ENCODE peak calls at places on chromosomes 11 and 22, in six cellular contexts. H is HCT116, M is A549, U is sigmoid colon, I is spleen, J is transverse colon. N is an unnamed sample.
A peak's percentile ranks its signal among the peaks of the same experiment; 100 is the strongest.

GRCh38 chr22:20582171-20582511 is 74.7 kb downstream of the MED15 start:
- DNase-seq in H (no peak), M (no peak), U (no peak), I (peak; percentile 60), J (no peak), N (no peak)

GRCh38 chr11:78399136-78399535 is 18.5 kb downstream of the GAB2 start:
- DNase-seq in H (no peak), M (no peak), U (no peak), I (no peak), J (no peak), N (no peak)

GRCh38 chr11:43575931-43576833 is 104.4 kb upstream of the HSD17B12 start:
- DNase-seq in H (no peak), M (no peak), U (no peak), I (no peak), J (no peak), N (no peak)

GRCh38 chr11:55673860-55674259 is 11.9 kb downstream of the OR4C6 start:
- DNase-seq in H (no peak), M (no peak), U (no peak), I (no peak), J (no peak), N (no peak)

GRCh38 chr11:2715716-2716350 is 16.0 kb upstream of the KCNQ1OT1 start:
- DNase-seq in H (no peak), M (no peak), U (no peak), I (no peak), J (no peak), N (no peak)

GRCh38 chr11:57100638-57101312 is 81.0 kb upstream of the LRRC55 start:
- DNase-seq in H (no peak), M (no peak), U (no peak), I (no peak), J (no peak), N (no peak)

GRCh38 chr22:39498368-39498767 is 3.7 kb upstream of the MIEF1 start:
- DNase-seq in H (no peak), M (no peak), U (no peak), I (no peak), J (no peak), N (no peak)

GRCh38 chr22:23404689-23405365 is 175.3 kb downstream of the IGLL1 start:
- DNase-seq in H (no peak), M (no peak), U (peak; percentile 58), I (peak; percentile 60), J (no peak), N (peak; percentile 10)

GRCh38 chr11:115613986-115614625 is 109.9 kb upstream of the CADM1 start:
- DNase-seq in H (no peak), M (peak; percentile 30), U (no peak), I (no peak), J (no peak), N (no peak)

GRCh38 chr11:28447226-28447625 is 339.0 kb downstream of the METTL15 start:
- DNase-seq in H (no peak), M (no peak), U (no peak), I (no peak), J (no peak), N (no peak)

GRCh38 chr11:103043826-103044688 is 47.9 kb downstream of the DCUN1D5 start:
- DNase-seq in H (no peak), M (no peak), U (no peak), I (no peak), J (no peak), N (no peak)

GRCh38 chr11:20000393-20001134 is 159.7 kb downstream of the DBX1 start:
- DNase-seq in H (no peak), M (no peak), U (no peak), I (no peak), J (no peak), N (no peak)

GRCh38 chr22:39592104-39593060 is 21.8 kb downstream of the CACNA1I start:
- DNase-seq in H (peak; percentile 58), M (peak; percentile 48), U (peak; percentile 75), I (no peak), J (no peak), N (no peak)

GRCh38 chr11:35009191-35009940 is 92.9 kb downstream of the PDHX start:
- DNase-seq in H (peak; percentile 96), M (peak; percentile 78), U (no peak), I (no peak), J (peak; percentile 42), N (no peak)

GRCh38 chr22:48239461-48240164 is 1477.2 kb downstream of the TBC1D22A start:
- DNase-seq in H (no peak), M (no peak), U (no peak), I (peak; percentile 44), J (no peak), N (no peak)

GRCh38 chr11:1283091-1283511 is 26.3 kb downstream of the TOLLIP start:
- DNase-seq in H (no peak), M (no peak), U (no peak), I (peak; percentile 57), J (no peak), N (no peak)

GRCh38 chr11:102306048-102306575 is 11.2 kb upstream of the BIRC3 start:
- DNase-seq in H (no peak), M (peak; percentile 51), U (no peak), I (no peak), J (peak; percentile 83), N (no peak)

GRCh38 chr22:43152355-43153071 is 1.2 kb downstream of the TSPO start:
- DNase-seq in H (no peak), M (no peak), U (peak; percentile 88), I (peak; percentile 96), J (peak; percentile 88), N (no peak)

GRCh38 chr22:44587004-44587793 is 89.2 kb upstream of the RTL6 start:
- DNase-seq in H (no peak), M (no peak), U (peak; percentile 56), I (peak; percentile 51), J (no peak), N (no peak)

DNA sequence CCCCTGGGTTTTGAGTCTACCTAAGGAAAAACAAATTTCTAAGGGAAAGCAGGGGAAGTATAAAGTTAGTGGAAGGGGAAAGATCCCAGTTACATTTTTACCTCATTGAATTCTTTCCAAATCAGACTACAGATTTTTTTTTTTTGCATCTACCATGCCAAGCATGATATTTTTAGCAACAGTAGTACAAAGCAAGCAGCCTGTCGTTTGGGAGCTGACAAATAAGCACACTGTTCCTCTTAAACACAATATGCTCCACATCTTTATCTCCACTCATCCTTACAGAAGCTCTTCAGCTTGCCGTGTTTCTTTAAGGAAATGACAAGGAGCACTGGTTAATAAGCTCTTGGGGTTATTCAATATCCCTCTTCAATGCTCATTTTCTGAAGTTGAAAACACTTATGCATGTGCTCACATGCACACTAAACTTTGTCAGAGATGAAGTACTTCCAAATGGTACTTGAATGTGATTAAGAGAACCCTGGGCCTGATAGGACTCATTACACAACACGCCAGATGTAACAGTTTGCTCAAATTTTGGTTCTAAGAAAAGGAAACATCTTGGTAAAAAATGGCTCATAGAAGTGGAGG is 53.8 kb downstream of the PAX6 start:
- DNase-seq in H (no peak), M (no peak), U (no peak), I (no peak), J (no peak), N (no peak)
- TF ChIP-seq POLR2A in H (no peak), M (no peak), U (no peak), I (no peak), J (no peak), N (no peak)

GRCh38 chr22:17100621-17101020 is 15.8 kb downstream of the IL17RA start:
- DNase-seq in H (no peak), M (no peak), U (no peak), I (peak; percentile 80), J (no peak), N (no peak)
- TF ChIP-seq POLR2A in H (no peak), M (no peak), U (no peak), I (no peak), J (no peak), N (no peak)

GRCh38 chr22:35637254-35637653 is 11.0 kb upstream of the APOL6 start:
- DNase-seq in H (no peak), M (no peak), U (no peak), I (peak; percentile 29), J (no peak), N (no peak)

GRCh38 chr22:35641494-35642120 is 6.6 kb upstream of the APOL6 start:
- DNase-seq in H (no peak), M (no peak), U (peak; percentile 44), I (peak; percentile 51), J (no peak), N (no peak)

GRCh38 chr22:35634981-35635540 is 13.2 kb upstream of the APOL6 start:
- DNase-seq in H (no peak), M (no peak), U (peak; percentile 6), I (peak; percentile 2), J (no peak), N (no peak)

GRCh38 chr22:35637943-35638342 is 10.3 kb upstream of the APOL6 start:
- DNase-seq in H (no peak), M (no peak), U (peak; percentile 70), I (no peak), J (no peak), N (no peak)

GRCh38 chr22:35638408-35638807 is 9.8 kb upstream of the APOL6 start:
- DNase-seq in H (no peak), M (no peak), U (peak; percentile 97), I (peak; percentile 72), J (peak; percentile 71), N (no peak)
- TF ChIP-seq POLR2A in H (no peak), M (no peak), U (no peak), I (no peak), J (no peak), N (no peak)

GRCh38 chr11:46692450-46692849 is 8.0 kb downstream of the ARHGAP1 start:
- DNase-seq in H (no peak), M (no peak), U (no peak), I (no peak), J (no peak), N (no peak)

GRCh38 chr11:46682773-46683752 is 17.4 kb downstream of the ARHGAP1 start:
- DNase-seq in H (peak; percentile 38), M (no peak), U (no peak), I (peak; percentile 39), J (no peak), N (no peak)

GRCh38 chr11:46684364-46684763 is 16.1 kb downstream of the ARHGAP1 start:
- DNase-seq in H (no peak), M (no peak), U (no peak), I (no peak), J (no peak), N (no peak)

GRCh38 chr11:46690702-46691101 is 9.7 kb downstream of the ARHGAP1 start:
- DNase-seq in H (no peak), M (no peak), U (no peak), I (no peak), J (no peak), N (no peak)

DNA sequence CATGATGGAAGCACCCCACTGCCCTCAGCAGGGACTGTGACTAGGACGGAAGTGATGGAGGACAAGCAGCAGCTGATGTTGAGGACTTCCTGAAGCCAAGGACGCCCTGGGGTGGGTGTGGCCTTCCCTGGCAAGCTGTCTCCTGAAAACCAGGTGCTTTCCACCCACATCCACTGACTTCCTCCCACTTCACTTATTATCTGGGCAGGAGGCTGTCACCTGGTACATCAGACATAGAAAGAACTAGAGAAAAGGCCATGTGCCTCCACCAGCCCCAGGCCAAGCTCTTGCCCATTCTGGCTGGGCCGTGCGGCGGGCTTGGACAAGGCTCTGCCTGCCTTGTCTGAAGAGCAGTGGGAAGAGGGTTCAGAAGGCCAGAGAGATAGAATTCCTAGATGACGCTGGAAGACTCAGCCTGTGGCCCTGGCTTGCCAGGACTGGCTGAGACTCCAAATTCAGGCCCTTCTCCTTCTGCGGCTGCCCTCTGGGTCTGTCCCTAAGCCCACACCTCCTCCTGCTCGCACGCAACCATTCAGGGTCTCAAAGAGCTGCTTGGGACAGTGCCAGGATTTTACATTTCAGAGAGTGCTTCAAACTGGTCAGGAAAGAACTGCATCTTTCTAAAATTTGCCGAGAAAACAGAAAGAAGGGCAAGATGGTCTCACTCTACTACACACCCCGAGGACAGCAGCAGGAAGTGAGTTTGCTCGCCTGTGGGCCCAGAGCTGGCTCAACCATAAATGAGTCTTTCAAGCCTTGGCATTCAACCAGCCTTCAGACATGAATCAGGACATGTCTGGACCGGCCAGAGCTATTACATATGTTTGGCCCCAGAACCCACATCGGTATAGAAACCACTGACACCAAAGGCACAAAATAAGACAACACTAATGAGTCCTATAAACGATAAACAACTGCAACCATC is 13.3 kb downstream of the ARHGAP1 start:
- DNase-seq in H (no peak), M (no peak), U (no peak), I (no peak), J (no peak), N (no peak)
- TF ChIP-seq POLR2A in H (no peak), M (no peak), U (no peak), I (no peak), J (no peak), N (no peak)